ENCODE peak calls at places on chromosome 18, in five cellular contexts. B is SK-N-SH, R is stomach, G is prostate gland, F is K562. A is an unnamed sample.

GRCh38 chr18:67682516-67682915 is 166.0 kb upstream of the DSEL start:
- DNase-seq in B (no peak), R (no peak), G (no peak), F (no peak), A (no peak)

GRCh38 chr18:34522627-34523026 is 187.5 kb upstream of the DTNA start:
- DNase-seq in R (no peak), F (no peak), G (no peak), B (peak; percentile 5), A (no peak)

GRCh38 chr18:8793445-8794132 is 88.2 kb downstream of the MTCL1 start:
- DNase-seq in B (peak; percentile 75), R (no peak), F (no peak), G (no peak), A (no peak)

GRCh38 chr18:11149441-11150270 is at the start of gene PIEZO2:
- DNase-seq in B (peak; percentile 28), R (peak; percentile 29), G (peak; percentile 24), F (peak; percentile 2), A (peak; percentile 84)

GRCh38 chr18:33844232-33844631 is 266.2 kb downstream of the ASXL3 start:
- DNase-seq in F (no peak), G (no peak), B (no peak), R (no peak), A (no peak)

GRCh38 chr18:8847066-8847755 is 141.9 kb downstream of the MTCL1 start:
- DNase-seq in B (no peak), F (no peak), G (no peak), R (no peak), A (no peak)

GRCh38 chr18:57210101-57210661 is 63.3 kb downstream of the BOD1L2 start:
- DNase-seq in R (peak; percentile 44), F (peak; percentile 12), B (no peak), G (peak; percentile 22), A (no peak)

GRCh38 chr18:48452863-48453323 is 43.7 kb upstream of the ZBTB7C start:
- DNase-seq in F (no peak), R (no peak), B (no peak), G (peak; percentile 9), A (no peak)

GRCh38 chr18:57906852-57907251 is 103.7 kb upstream of the ATP8B1 start:
- DNase-seq in G (no peak), B (no peak), F (peak; percentile 13), R (no peak), A (no peak)

GRCh38 chr18:47754311-47755101 is 176.0 kb downstream of the SMAD2 start:
- DNase-seq in R (peak; percentile 43), B (peak; percentile 84), G (no peak), F (peak; percentile 63), A (no peak)

GRCh38 chr18:13791181-13791580 is 32.8 kb upstream of the MC5R start:
- DNase-seq in G (no peak), R (no peak), F (no peak), B (no peak), A (no peak)

GRCh38 chr18:13982136-13982535 is 66.8 kb upstream of the MC2R start:
- DNase-seq in G (no peak), B (peak; percentile 17), R (no peak), F (no peak), A (no peak)

GRCh38 chr18:11780042-11780441 is 71.2 kb upstream of the CHMP1B start:
- DNase-seq in R (no peak), B (no peak), F (no peak), G (no peak), A (no peak)

GRCh38 chr18:11676867-11677266 is 12.2 kb upstream of the GNAL start:
- DNase-seq in R (no peak), G (no peak), B (no peak), F (peak; percentile 47), A (no peak)

GRCh38 chr18:75455249-75456183 is 28.0 kb upstream of the SMIM21 start:
- DNase-seq in R (no peak), F (no peak), B (peak; percentile 40), G (no peak), A (no peak)

GRCh38 chr18:24515721-24516120 is 55.3 kb downstream of the HRH4 start:
- DNase-seq in R (no peak), B (no peak), G (no peak), F (no peak), A (no peak)

GRCh38 chr18:68713791-68714190 is 1.1 kb downstream of the TMX3 start:
- DNase-seq in F (no peak), B (no peak), R (no peak), G (no peak), A (no peak)

GRCh38 chr18:48796491-48797205 is 154.1 kb downstream of the SMAD7 start:
- DNase-seq in G (no peak), B (no peak), F (no peak), R (no peak), A (peak; percentile 25)

GRCh38 chr18:22165049-22165602 is 4.3 kb upstream of the GATA6 start:
- DNase-seq in R (no peak), G (no peak), F (no peak), B (peak; percentile 33), A (no peak)

GRCh38 chr18:49812321-49813070 is 837 bp downstream of the ACAA2 start:
- DNase-seq in F (no peak), R (no peak), G (no peak), B (peak; percentile 69), A (no peak)

GRCh38 chr18:12296457-12296856 is 11.6 kb upstream of the TUBB6 start:
- DNase-seq in R (no peak), B (no peak), G (no peak), F (no peak), A (peak; percentile 50)

GRCh38 chr18:22378672-22379282 is 38.9 kb downstream of the CTAGE1 start:
- DNase-seq in R (peak; percentile 60), F (peak; percentile 16), G (no peak), B (peak; percentile 22), A (no peak)

GRCh38 chr18:51447351-51447896 is 249.9 kb upstream of the MEX3C start:
- DNase-seq in B (no peak), F (no peak), R (no peak), G (no peak), A (no peak)

GRCh38 chr18:13746636-13747035 is 20.2 kb downstream of the RNMT start:
- DNase-seq in F (no peak), B (no peak), G (no peak), R (no peak), A (no peak)

GRCh38 chr18:48220146-48220499 is 189.1 kb downstream of the ZBTB7C start:
- DNase-seq in F (no peak), B (no peak), G (no peak), R (no peak), A (no peak)

GRCh38 chr18:34493566-34494358 is 216.3 kb upstream of the DTNA start:
- DNase-seq in B (peak; percentile 84), G (no peak), F (no peak), R (no peak), A (peak; percentile 52)

DNA sequence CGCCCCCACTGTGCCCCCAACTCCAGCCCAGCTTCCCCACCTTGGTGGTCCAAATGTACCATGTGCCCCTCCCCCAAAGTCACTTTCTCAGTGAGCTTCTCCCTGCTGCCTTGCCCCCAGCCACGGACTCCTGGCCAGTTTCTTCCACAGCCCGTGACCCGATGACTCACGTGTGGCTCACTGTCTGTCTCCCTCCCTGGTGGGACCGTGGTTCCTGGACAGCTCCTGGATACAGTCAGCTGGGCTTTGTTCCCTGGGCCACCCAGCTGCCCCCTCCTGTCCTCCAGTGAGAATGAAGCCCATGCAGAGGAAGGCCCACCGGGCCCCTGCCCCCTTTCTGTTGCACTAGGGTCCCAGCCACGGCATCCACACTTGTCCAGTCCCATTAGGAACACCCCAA is 45.0 kb upstream of the CTDP1 start:
- DNase-seq in F (no peak), B (no peak), G (no peak), R (no peak), A (peak; percentile 49)
- TF ChIP-seq CTCF in F (no peak), B (no peak), G (no peak), R (no peak), A (no peak)

DNA sequence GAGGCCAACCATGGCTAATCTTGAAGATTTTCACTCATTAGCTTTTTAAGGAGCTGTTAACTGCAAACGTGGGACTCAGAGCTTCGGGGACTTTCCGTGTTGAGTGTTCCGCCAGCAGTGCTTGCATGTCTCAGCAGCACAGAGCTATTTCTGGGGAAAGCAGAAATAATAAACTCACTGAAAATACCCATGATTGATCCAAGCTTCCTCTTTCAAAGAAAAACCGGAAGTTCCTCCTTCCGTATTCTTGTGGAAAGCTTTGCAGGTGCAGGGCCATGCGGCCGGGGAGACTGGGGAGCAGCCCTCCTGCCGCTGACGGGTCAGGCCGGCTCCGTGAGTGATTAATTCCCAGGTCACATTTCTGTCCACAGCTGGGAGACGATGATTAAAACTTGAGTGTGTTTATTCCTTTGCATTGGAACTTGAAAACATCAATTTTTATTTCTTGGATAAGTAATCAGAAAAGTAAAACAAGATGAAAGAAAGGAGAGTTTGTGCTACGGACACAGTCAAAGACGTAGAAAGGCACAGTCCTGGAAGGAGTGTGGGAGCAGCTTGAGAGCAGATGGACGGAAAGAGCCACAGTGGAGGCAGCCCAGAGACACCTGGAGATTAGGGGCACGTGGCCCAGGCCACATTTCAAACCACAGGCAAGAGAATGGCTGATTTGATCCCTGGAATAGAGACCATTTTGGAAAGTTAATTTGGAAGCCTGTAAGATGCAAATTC is 54.2 kb upstream of the CTDP1 start:
- DNase-seq in B (no peak), R (no peak), G (no peak), F (no peak), A (peak; percentile 49)
- TF ChIP-seq POLR2AphosphoS5 in B (no peak), R (no peak), G (no peak), F (no peak), A (no peak)

DNA sequence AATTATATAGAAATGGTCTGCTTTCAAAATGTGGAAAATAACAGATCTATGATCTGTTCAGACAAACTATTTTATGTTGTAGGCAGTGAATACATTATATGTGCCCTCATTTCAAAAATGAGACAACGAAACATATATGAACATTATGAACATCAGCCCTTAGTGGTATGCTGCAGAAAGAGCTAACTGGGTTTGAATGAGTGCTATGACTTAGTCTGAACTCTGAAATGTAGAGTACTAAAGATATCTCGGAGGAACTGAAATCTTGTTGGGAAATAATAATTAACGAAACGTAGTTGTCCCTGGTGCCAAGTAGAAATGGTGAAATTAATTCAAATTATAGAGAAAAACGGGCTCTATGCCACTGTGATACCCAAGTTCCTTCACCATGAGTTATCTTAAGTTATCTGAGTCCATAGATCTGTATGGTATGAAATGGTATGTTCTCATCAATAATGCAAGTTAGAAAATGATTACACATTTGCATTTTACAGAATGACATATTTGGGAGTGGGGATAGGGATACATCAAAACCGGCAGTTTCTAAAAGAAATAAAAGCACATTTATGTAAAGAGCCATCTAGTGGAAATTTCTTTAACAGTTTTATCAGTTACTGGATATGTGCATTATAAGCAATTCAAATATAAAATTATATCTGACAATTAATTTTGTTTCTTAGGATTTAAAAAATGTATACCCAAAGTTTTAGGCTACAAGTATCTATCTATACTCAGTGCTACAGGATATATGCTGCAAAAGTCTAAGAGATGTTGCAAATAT is 26.7 kb downstream of the STARD6 start:
- DNase-seq in G (no peak), R (no peak), F (no peak), B (no peak), A (no peak)
- TF ChIP-seq CTCF in G (no peak), R (no peak), F (no peak), B (peak; percentile 46), A (no peak)

DNA sequence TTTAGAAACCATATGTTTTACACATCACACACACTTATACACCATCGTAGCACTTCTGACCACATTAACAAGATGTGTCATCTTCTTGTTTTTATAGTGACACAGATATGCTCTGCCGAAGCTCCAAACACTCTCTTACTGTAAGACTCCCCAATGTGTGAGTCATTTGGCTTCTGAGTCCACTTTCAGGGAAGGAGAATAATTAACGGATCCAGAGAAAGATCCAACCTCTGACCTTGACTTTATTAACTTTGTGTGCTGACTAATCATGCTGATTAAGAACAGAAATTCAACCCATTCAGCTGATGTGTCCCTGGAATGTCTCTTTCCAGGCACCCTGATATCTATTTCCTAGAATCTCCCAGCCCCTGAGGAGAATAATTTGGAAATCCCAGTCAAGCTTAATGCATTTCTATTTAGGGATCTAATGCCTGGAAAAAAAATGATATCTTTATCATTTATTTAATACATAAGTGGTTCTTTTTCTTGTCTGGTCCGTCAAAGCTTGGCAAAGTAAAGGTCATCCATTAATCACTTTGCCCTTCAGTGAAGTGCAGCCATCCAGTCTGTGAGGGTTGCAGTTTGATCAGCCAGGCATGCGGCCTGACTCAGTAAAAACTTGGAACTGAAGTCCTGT is 615.8 kb upstream of the SYT4 start:
- DNase-seq in B (no peak), G (no peak), F (no peak), R (no peak), A (no peak)
- TF ChIP-seq POLR2AphosphoS5 in B (peak; percentile 77), G (no peak), F (no peak), R (peak; percentile 28), A (no peak)

A was measured in sigmoid colon.